ENCODE peak calls at places on chromosomes 13 and 19, in ten cellular contexts. K, G, T, O, R, D, C, Y, S and I are unnamed samples. For H3K4me1, the result is how much of the 10 kb centered on the place peaks cover.

GRCh38 chr13:38303816-38304215 is 45.8 kb upstream of the UFM1 start:
- DNase-seq in Y (no peak), D (no peak), R (no peak), T (no peak), K (no peak), O (no peak), S (no peak), C (no peak), G (no peak), I (no peak)

GRCh38 chr13:66803759-66804456 is 426.2 kb downstream of the PCDH9 start:
- DNase-seq in T (peak), G (no peak), Y (no peak), K (no peak), R (no peak), C (no peak), D (no peak), S (no peak), O (no peak), I (no peak)

GRCh38 chr13:20826810-20827560 is 53.2 kb upstream of the EEF1AKMT1 start:
- DNase-seq in Y (no peak), O (no peak), G (no peak), C (no peak), R (no peak), S (no peak), K (no peak), T (peak), D (no peak), I (no peak)

GRCh38 chr13:75812751-75813181 is 176.6 kb downstream of the LMO7 start:
- DNase-seq in Y (peak), K (no peak), O (no peak), R (no peak), D (no peak), S (no peak), C (no peak), G (no peak), T (peak), I (peak)

GRCh38 chr13:68697551-68697950 is 1410.1 kb upstream of the ATXN8OS start:
- DNase-seq in R (no peak), Y (no peak), C (no peak), K (no peak), S (no peak), D (peak), O (no peak), G (no peak), T (no peak), I (no peak)

GRCh38 chr19:3479819-3480215 is 508 bp downstream of the SMIM24 start:
- DNase-seq in S (no peak), G (no peak), C (no peak), R (no peak), K (no peak), O (no peak), Y (no peak), D (peak), T (no peak), I (no peak)

GRCh38 chr19:31261651-31262331 is 87.4 kb downstream of the TSHZ3 start:
- DNase-seq in K (no peak), O (no peak), S (no peak), T (peak), Y (no peak), R (no peak), C (no peak), G (no peak), D (no peak), I (no peak)

GRCh38 chr19:30870861-30871260 is 478.4 kb downstream of the TSHZ3 start:
- DNase-seq in R (no peak), O (peak), D (peak), T (peak), S (no peak), G (no peak), C (no peak), K (no peak), Y (no peak), I (peak)

GRCh38 chr13:92547256-92547655 is 679.4 kb upstream of the GPC6 start:
- DNase-seq in Y (no peak), O (no peak), R (no peak), D (no peak), T (peak), C (no peak), S (no peak), K (no peak), G (no peak), I (no peak)

GRCh38 chr19:2540646-2541454 is 64.9 kb downstream of the GADD45B start:
- DNase-seq in T (peak), O (peak), R (peak), D (no peak), S (peak), C (peak), K (peak), G (peak), Y (peak), I (peak)

GRCh38 chr19:41882568-41883462 is at the start of gene ARHGEF1:
- DNase-seq in C (peak), S (no peak), T (no peak), Y (peak), G (peak), D (peak), R (peak), O (peak), K (no peak), I (peak)

GRCh38 chr13:25213716-25214115 is 41.6 kb upstream of the AMER2 start:
- DNase-seq in T (no peak), Y (no peak), S (no peak), C (no peak), K (no peak), D (no peak), O (no peak), R (no peak), G (no peak), I (no peak)

GRCh38 chr19:55716531-55716930 is 21.7 kb downstream of the NLRP9 start:
- DNase-seq in O (no peak), R (no peak), S (no peak), C (no peak), G (no peak), K (no peak), T (no peak), D (no peak), Y (no peak), I (no peak)

GRCh38 chr13:76723551-76724232 is 162.5 kb downstream of the KCTD12 start:
- DNase-seq in G (no peak), R (peak), D (no peak), T (peak), K (no peak), C (no peak), Y (peak), O (no peak), S (no peak), I (peak)

GRCh38 chr13:21104199-21105019 is 43.0 kb upstream of the LATS2 start:
- DNase-seq in C (no peak), S (no peak), R (no peak), G (no peak), Y (no peak), O (no peak), D (no peak), K (no peak), T (no peak), I (no peak)

GRCh38 chr19:13953021-13953531 is 767 bp downstream of the DCAF15 start:
- DNase-seq in G (peak), K (no peak), C (no peak), T (peak), R (peak), O (peak), S (no peak), D (peak), Y (no peak), I (peak)

GRCh38 chr13:67228031-67228430 is 2.1 kb downstream of the PCDH9 start:
- DNase-seq in G (no peak), Y (no peak), D (no peak), K (no peak), S (no peak), C (no peak), O (no peak), R (no peak), T (no peak), I (no peak)

GRCh38 chr13:41398494-41399190 is 58.7 kb upstream of the RGCC start:
- DNase-seq in C (no peak), D (no peak), T (no peak), O (no peak), K (no peak), G (no peak), S (peak), R (no peak), Y (no peak), I (no peak)

GRCh38 chr19:55600336-55601028 is 394 bp downstream of the ZNF524 start:
- DNase-seq in D (no peak), T (peak), Y (no peak), G (peak), K (no peak), C (peak), S (no peak), O (peak), R (no peak), I (peak)

GRCh38 chr13:41411536-41411935 is 45.8 kb upstream of the RGCC start:
- DNase-seq in D (peak), T (peak), S (peak), G (no peak), Y (peak), O (no peak), C (no peak), R (no peak), K (peak), I (peak)

GRCh38 chr19:28504727-28505126 is 708.2 kb downstream of the UQCRFS1 start:
- DNase-seq in Y (no peak), S (no peak), G (no peak), C (no peak), K (no peak), O (no peak), R (no peak), T (no peak), D (peak), I (no peak)

GRCh38 chr13:108662528-108662927 is 33.1 kb downstream of the MYO16 start:
- DNase-seq in C (no peak), K (no peak), D (no peak), S (no peak), O (no peak), Y (no peak), T (no peak), G (no peak), R (no peak), I (no peak)

GRCh38 chr19:50494186-50495019 is 16.6 kb downstream of the JOSD2 start:
- DNase-seq in S (no peak), G (no peak), C (no peak), K (no peak), R (peak), T (no peak), D (no peak), O (no peak), Y (no peak), I (no peak)

GRCh38 chr19:44603201-44603945 is 10.0 kb upstream of the IGSF23 start:
- DNase-seq in O (no peak), D (no peak), R (no peak), T (peak), G (no peak), K (no peak), Y (peak), S (no peak), C (no peak), I (no peak)

GRCh38 chr13:111577429-111577828 is 257.0 kb downstream of the TEX29 start:
- DNase-seq in S (no peak), G (no peak), C (no peak), T (no peak), D (no peak), Y (no peak), R (peak), K (no peak), O (no peak), I (no peak)

GRCh38 chr13:101845501-101846012 is 393.1 kb downstream of the ITGBL1 start:
- DNase-seq in S (no peak), G (no peak), K (no peak), D (no peak), C (no peak), R (no peak), O (no peak), T (peak), Y (no peak), I (no peak)

GRCh38 chr13:51781246-51782022 is 22.5 kb downstream of the DHRS12 start:
- DNase-seq in S (no peak), T (peak), R (no peak), D (no peak), K (no peak), C (no peak), Y (no peak), O (no peak), G (no peak), I (peak)

GRCh38 chr19:13790354-13790753 is 4.9 kb upstream of the ZSWIM4 start:
- DNase-seq in G (no peak), K (no peak), T (no peak), S (no peak), O (no peak), D (no peak), Y (no peak), R (no peak), C (no peak), I (no peak)

GRCh38 chr13:80547885-80548284 is 207.0 kb upstream of the SPRY2 start:
- DNase-seq in K (no peak), R (no peak), Y (no peak), S (no peak), D (peak), G (no peak), O (no peak), C (no peak), T (no peak), I (no peak)

GRCh38 chr19:42125536-42125935 is 6.7 kb downstream of the POU2F2 start:
- DNase-seq in G (no peak), R (no peak), D (no peak), O (no peak), Y (no peak), C (no peak), K (no peak), S (no peak), T (no peak), I (no peak)

GRCh38 chr13:99886706-99887105 is 84.9 kb downstream of the ZIC5 start:
- DNase-seq in K (no peak), T (no peak), C (no peak), D (no peak), O (no peak), S (no peak), Y (no peak), G (no peak), R (no peak), I (no peak)

GRCh38 chr19:28727133-28727834 is 485.7 kb downstream of the UQCRFS1 start:
- DNase-seq in G (no peak), Y (peak), T (no peak), S (no peak), C (no peak), D (peak), O (peak), R (no peak), K (no peak), I (peak)

GRCh38 chr19:31408460-31409124 is 59.4 kb upstream of the TSHZ3 start:
- DNase-seq in G (no peak), D (peak), C (peak), K (no peak), Y (no peak), T (peak), O (no peak), S (no peak), R (no peak), I (no peak)

GRCh38 chr19:58395979-58396627 is 647 bp downstream of the RNF225 start:
- DNase-seq in Y (no peak), T (no peak), C (no peak), R (no peak), O (no peak), K (no peak), G (no peak), S (no peak), D (no peak), I (no peak)

DNA sequence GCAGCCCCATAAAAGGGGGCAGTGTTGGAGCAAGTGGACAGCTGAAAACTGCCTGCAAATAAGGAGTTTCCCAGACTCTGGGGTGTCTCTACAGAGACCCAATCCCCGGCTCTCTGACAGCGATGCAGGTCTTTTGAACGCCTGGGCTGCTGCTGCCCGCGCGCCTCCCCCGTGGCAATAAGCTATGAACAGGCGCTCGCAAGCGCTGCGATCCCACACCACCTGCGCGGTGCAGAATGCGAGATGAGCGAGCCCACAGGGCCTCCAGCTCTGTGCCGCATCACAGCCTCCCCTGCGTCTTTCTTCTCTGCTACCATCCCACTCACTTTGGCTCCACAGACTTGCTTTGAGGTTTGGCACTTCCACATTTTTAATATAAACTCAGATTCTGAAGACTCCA is 62.3 kb downstream of the KCTD15 start:
- DNase-seq in R (no peak), D (no peak), O (no peak), S (no peak), Y (no peak), T (no peak), C (no peak), G (no peak), K (no peak), I (no peak)
- H3K4me1 ChIP-seq in R (under half), D (under half), O (under half), S (under half), Y (under half), T (under half), C (under half), G (under half), K (under half), I (under half)

GRCh38 chr19:1235625-1236538 is 1.9 kb downstream of the CBARP start:
- DNase-seq in T (peak), K (no peak), Y (no peak), S (no peak), C (no peak), D (no peak), O (no peak), R (no peak), G (no peak), I (no peak)
- H3K4me3 ChIP-seq in T (peak), K (no peak), Y (no peak), S (no peak), C (no peak), D (no peak), O (no peak), R (no peak), G (peak), I (no peak)

GRCh38 chr13:44438234-44438579 is 64.6 kb downstream of the SERP2 start:
- DNase-seq in G (no peak), Y (no peak), K (no peak), O (no peak), T (no peak), S (no peak), R (no peak), D (no peak), C (no peak), I (no peak)

GRCh38 chr13:44437356-44438233 is 64.0 kb downstream of the SERP2 start:
- DNase-seq in C (no peak), K (no peak), T (peak), R (no peak), O (no peak), D (peak), G (no peak), S (no peak), Y (no peak), I (no peak)

GRCh38 chr13:44435142-44435982 is 61.7 kb downstream of the SERP2 start:
- DNase-seq in G (peak), O (peak), Y (peak), T (peak), R (peak), S (peak), K (peak), C (peak), D (peak), I (peak)

GRCh38 chr13:44434441-44435141 is 61.0 kb downstream of the SERP2 start:
- DNase-seq in S (peak), Y (no peak), T (no peak), O (peak), C (no peak), G (no peak), D (no peak), K (no peak), R (no peak), I (no peak)

GRCh38 chr13:44436589-44437337 is 63.1 kb downstream of the SERP2 start:
- DNase-seq in R (peak), G (peak), S (peak), O (peak), D (peak), T (peak), C (peak), K (peak), Y (peak), I (peak)
- TF ChIP-seq POLR2A in R (peak), G (peak), S (peak), O (peak), D (peak), T (peak), C (peak), K (peak), Y (peak), I (peak)

GRCh38 chr19:16338470-16339360 is 14.1 kb downstream of the KLF2 start:
- DNase-seq in R (no peak), T (peak), Y (no peak), G (peak), S (no peak), K (no peak), O (peak), C (no peak), D (no peak), I (peak)
- H3K4me1 ChIP-seq in R (under half), T (under half), Y (under half), G (under half), S (half or more), K (under half), O (under half), C (under half), D (under half), I (under half)